ENCODE peak calls at places on chromosomes 4 and X, in six cellular contexts. Y, T, X, B, P and J are unnamed samples.

GRCh38 chrX:148755111-148755510 is 254.7 kb downstream of the AFF2 start:
- DNase-seq in T (peak), B (no peak), X (no peak), P (no peak), Y (peak), J (no peak)

GRCh38 chr4:27861381-27861787 is 1000.7 kb downstream of the STIM2 start:
- DNase-seq in T (peak), B (no peak), X (no peak), P (no peak), Y (peak), J (peak)

GRCh38 chrX:99001286-99001685 is 1408.8 kb downstream of the PCDH19 start:
- DNase-seq in P (no peak), B (no peak), X (no peak), T (no peak), Y (no peak), J (no peak)

GRCh38 chr4:169254546-169254983 is 16.2 kb downstream of the SH3RF1 start:
- DNase-seq in P (no peak), B (no peak), T (peak), Y (peak), X (no peak), J (peak)

GRCh38 chr4:80538276-80538926 is 202.9 kb downstream of the CFAP299 start:
- DNase-seq in T (peak), B (no peak), P (no peak), Y (peak), X (no peak), J (peak)

GRCh38 chrX:152926279-152926678 is 28.4 kb downstream of the ZNF185 start:
- DNase-seq in T (peak), Y (peak), X (no peak), B (peak), P (no peak), J (peak)

GRCh38 chr4:67973608-67974007 is 10.3 kb upstream of the TMPRSS11A start:
- DNase-seq in Y (no peak), B (no peak), P (no peak), X (no peak), T (no peak), J (no peak)

GRCh38 chr4:152485726-152486276 is 50.1 kb downstream of the FBXW7 start:
- DNase-seq in X (no peak), P (no peak), B (no peak), T (peak), Y (peak), J (peak)

GRCh38 chr4:98939446-98939845 is 10.5 kb upstream of the EIF4E start:
- DNase-seq in Y (no peak), P (no peak), B (no peak), T (no peak), X (no peak), J (no peak)

GRCh38 chr4:78293841-78294301 is 236.7 kb downstream of the FRAS1 start:
- DNase-seq in B (no peak), P (no peak), X (no peak), T (peak), Y (peak), J (peak)

GRCh38 chr4:99856166-99856565 is 38.1 kb downstream of the LAMTOR3 start:
- DNase-seq in Y (peak), P (no peak), X (no peak), T (peak), B (no peak), J (no peak)

GRCh38 chr4:145609494-145610427 is 9.4 kb upstream of the MMAA start:
- DNase-seq in Y (peak), P (peak), X (no peak), B (peak), T (peak), J (peak)

GRCh38 chrX:26032141-26032917 is 105.8 kb upstream of the MAGEB18 start:
- DNase-seq in T (peak), P (no peak), X (no peak), Y (no peak), B (no peak), J (peak)

GRCh38 chr4:102869569-102870227 is 906 bp downstream of the CISD2 start:
- DNase-seq in X (no peak), T (no peak), P (no peak), Y (peak), B (peak), J (no peak)

GRCh38 chr4:93828830-93829530 is 427 bp downstream of the ATOH1 start:
- DNase-seq in Y (peak), X (no peak), T (peak), B (no peak), P (no peak), J (no peak)

GRCh38 chrX:149720021-149720689 is 8.3 kb downstream of the MAGEA11 start:
- DNase-seq in Y (no peak), X (no peak), T (peak), P (no peak), B (no peak), J (no peak)

GRCh38 chr4:168773388-168774195 is 236.5 kb downstream of the CBR4 start:
- DNase-seq in B (no peak), T (no peak), X (no peak), Y (no peak), P (no peak), J (no peak)

GRCh38 chr4:1842993-1843448 is 12.9 kb downstream of the LETM1 start:
- DNase-seq in P (no peak), B (no peak), T (peak), X (no peak), Y (no peak), J (peak)

GRCh38 chr4:84631573-84631972 is 48.6 kb downstream of the CDS1 start:
- DNase-seq in P (no peak), T (peak), Y (peak), X (no peak), B (no peak), J (peak)

GRCh38 chr4:83231620-83232056 is 53.0 kb downstream of the COQ2 start:
- DNase-seq in P (no peak), Y (peak), B (no peak), X (no peak), T (no peak), J (no peak)

GRCh38 chr4:113636438-113636818 is 125.1 kb downstream of the CAMK2D start:
- DNase-seq in B (peak), Y (no peak), T (no peak), X (no peak), P (no peak), J (no peak)

GRCh38 chrX:153727108-153727931 is 2.7 kb downstream of the ABCD1 start:
- DNase-seq in T (peak), Y (no peak), P (peak), X (no peak), B (peak), J (peak)

GRCh38 chr4:6196324-6196723 is 4.0 kb downstream of the JAKMIP1 start:
- DNase-seq in Y (no peak), B (no peak), P (no peak), X (no peak), T (no peak), J (no peak)

GRCh38 chrX:69503228-69503834 is 795 bp upstream of the NALF2 start:
- DNase-seq in X (no peak), Y (no peak), B (no peak), P (no peak), T (no peak), J (no peak)

GRCh38 chr4:5894266-5894665 is 1.4 kb upstream of the CRMP1 start:
- DNase-seq in X (no peak), T (no peak), B (no peak), Y (no peak), P (no peak), J (no peak)

GRCh38 chr4:172726001-172726423 is 442.6 kb upstream of the GALNT7 start:
- DNase-seq in B (no peak), X (no peak), T (no peak), P (no peak), Y (no peak), J (no peak)

GRCh38 chrX:33252306-33252825 is 41.0 kb upstream of the DMD start:
- DNase-seq in P (no peak), X (no peak), T (no peak), Y (no peak), B (no peak), J (no peak)

GRCh38 chr4:87005690-87006461 is 71.1 kb downstream of the AFF1 start:
- DNase-seq in P (peak), B (peak), Y (no peak), X (no peak), T (no peak), J (no peak)

GRCh38 chr4:2484993-2485392 is 16.1 kb downstream of the RNF4 start:
- DNase-seq in T (peak), Y (peak), P (peak), B (peak), X (no peak), J (no peak)

GRCh38 chr4:55321707-55322264 is 24.3 kb upstream of the SRD5A3 start:
- DNase-seq in X (no peak), T (peak), Y (peak), P (peak), B (peak), J (peak)

GRCh38 chrX:143634701-143635442 is 1.0 kb downstream of the SLITRK4 start:
- DNase-seq in B (no peak), T (no peak), Y (peak), X (no peak), P (peak), J (no peak)

GRCh38 chrX:143633530-143634372 is 2.1 kb downstream of the SLITRK4 start:
- DNase-seq in P (peak), Y (no peak), B (no peak), T (no peak), X (no peak), J (no peak)

GRCh38 chrX:143635915-143636314 is at the start of gene SLITRK4:
- DNase-seq in Y (no peak), T (no peak), X (no peak), P (peak), B (no peak), J (no peak)

GRCh38 chrX:143632625-143633387 is 3.1 kb downstream of the SLITRK4 start:
- DNase-seq in B (no peak), P (no peak), Y (no peak), T (no peak), X (no peak), J (no peak)

DNA sequence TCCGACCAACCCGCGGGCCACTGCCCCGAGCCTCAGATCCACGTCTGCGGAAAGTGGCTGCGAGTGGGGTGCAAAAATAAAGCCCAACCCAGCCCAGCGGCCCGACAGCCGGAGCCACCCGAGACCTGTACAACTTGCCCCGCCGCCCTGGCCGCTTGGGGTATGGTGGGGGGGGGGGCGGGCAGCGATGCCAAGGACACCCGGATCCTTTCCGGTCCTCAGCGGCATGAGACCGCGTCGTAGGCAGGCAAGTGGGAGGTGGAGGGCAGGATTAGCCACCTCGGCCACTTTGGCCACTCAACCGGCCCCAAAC is 1.6 kb downstream of the SLITRK4 start:
- DNase-seq in B (no peak), X (no peak), P (peak), Y (peak), T (no peak), J (no peak)
- TF ChIP-seq CTCF in B (no peak), X (no peak), P (no peak), Y (no peak), T (no peak), J (no peak)

DNA sequence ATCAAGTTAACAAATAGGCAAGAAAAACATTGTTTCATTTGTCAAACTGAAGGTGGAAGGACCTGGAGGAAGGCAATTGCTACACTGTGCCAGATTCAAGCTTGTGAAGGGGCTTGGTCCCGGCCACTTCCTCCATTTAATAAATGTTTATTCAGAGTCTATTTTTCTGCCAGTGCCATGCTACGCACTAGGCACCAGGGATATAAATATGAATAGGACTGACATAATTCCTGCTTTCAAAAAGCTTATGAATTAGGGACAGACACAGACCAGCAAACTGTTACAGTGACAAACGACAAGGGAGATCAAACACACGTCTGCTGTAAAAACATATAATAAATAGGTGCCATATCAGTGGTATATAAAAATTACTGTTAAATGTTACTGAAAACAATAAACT is 571 bp downstream of the TLR6 start:
- DNase-seq in P (no peak), B (peak), X (no peak), T (no peak), Y (no peak), J (no peak)
- H3K4me3 ChIP-seq in P (peak), B (peak), X (peak), T (no peak), Y (no peak), J (no peak)

GRCh38 chrX:13805241-13805640 is 11.7 kb downstream of the GPM6B start:
- DNase-seq in B (no peak), T (no peak), Y (no peak), X (no peak), P (no peak), J (no peak)
- TF ChIP-seq CTCF in B (no peak), T (no peak), Y (no peak), X (no peak), P (no peak), J (no peak)

GRCh38 chr4:139918994-139919393 is 235.0 kb downstream of the MAML3 start:
- DNase-seq in Y (no peak), X (no peak), P (no peak), T (peak), B (no peak), J (no peak)
- H3K4me3 ChIP-seq in Y (no peak), X (peak), P (no peak), T (no peak), B (no peak), J (no peak)

GRCh38 chr4:37836838-37837413 is 10.4 kb downstream of the PGM2 start:
- DNase-seq in Y (no peak), X (no peak), P (no peak), B (no peak), T (no peak), J (no peak)

GRCh38 chr4:37837446-37837845 is 11.0 kb downstream of the PGM2 start:
- DNase-seq in P (no peak), Y (peak), B (no peak), X (no peak), T (peak), J (peak)

GRCh38 chr4:37835806-37836205 is 9.3 kb downstream of the PGM2 start:
- DNase-seq in T (no peak), B (no peak), P (no peak), X (no peak), Y (no peak), J (no peak)

GRCh38 chr4:37835031-37835430 is 8.5 kb downstream of the PGM2 start:
- DNase-seq in Y (no peak), X (no peak), B (no peak), P (no peak), T (no peak), J (no peak)

DNA sequence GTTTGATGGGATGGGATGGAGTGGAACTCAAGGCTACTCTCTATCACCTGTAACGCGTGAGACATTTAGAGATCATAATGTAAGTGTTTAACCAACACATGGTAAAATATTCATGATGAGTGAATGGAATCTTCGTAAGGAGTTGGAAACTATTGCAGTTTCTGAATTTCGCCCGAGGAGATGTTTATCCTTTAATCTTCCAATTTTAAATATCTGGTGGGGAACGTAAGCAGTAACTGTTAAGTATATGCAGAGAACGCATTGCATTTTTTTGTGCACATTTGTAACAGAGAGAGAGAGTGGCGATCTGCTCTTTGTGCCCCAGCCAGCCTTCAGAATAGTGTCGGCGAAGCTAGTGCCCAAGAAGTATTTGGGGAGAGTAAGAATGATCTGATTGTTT is 9.8 kb downstream of the PGM2 start:
- DNase-seq in T (no peak), P (no peak), X (no peak), Y (no peak), B (no peak), J (no peak)
- TF ChIP-seq CTCF in T (no peak), P (no peak), X (no peak), Y (no peak), B (no peak), J (no peak)